ENCODE peak calls at places on chromosomes 13 and 19, in six cellular contexts. F, H, Y, L, P and U are unnamed samples.

GRCh38 chr13:110555601-110556223 is 5.8 kb downstream of the RAB20 start:
- DNase-seq in F (no peak), H (no peak), Y (no peak), L (no peak), P (no peak), U (no peak)

GRCh38 chr13:111893607-111894443 is 173.1 kb upstream of the SOX1 start:
- DNase-seq in F (no peak), H (no peak), Y (no peak), L (no peak), P (peak; percentile 61), U (no peak)

GRCh38 chr19:33641956-33642498 is 20.3 kb downstream of the CHST8 start:
- DNase-seq in F (no peak), H (no peak), Y (no peak), L (no peak), P (no peak), U (no peak)

GRCh38 chr19:49019242-49019932 is 2.5 kb upstream of the LHB start:
- DNase-seq in F (peak; percentile 83), H (peak; percentile 23), Y (no peak), L (peak; percentile 62), P (peak; percentile 51), U (peak; percentile 61)

GRCh38 chr13:24734951-24735350 is 29.0 kb upstream of the RNF17 start:
- DNase-seq in F (no peak), H (no peak), Y (no peak), L (no peak), P (no peak), U (no peak)

GRCh38 chr19:39342647-39343305 is 555 bp downstream of the SAMD4B start:
- DNase-seq in F (no peak), H (peak; percentile 14), Y (no peak), L (no peak), P (no peak), U (no peak)

GRCh38 chr13:19581675-19582074 is 20.3 kb upstream of the TPTE2 start:
- DNase-seq in F (no peak), H (no peak), Y (no peak), L (no peak), P (no peak), U (no peak)

GRCh38 chr19:13998426-13998825 is 7.7 kb downstream of the RFX1 start:
- DNase-seq in F (no peak), H (no peak), Y (no peak), L (no peak), P (no peak), U (no peak)

GRCh38 chr13:95644611-95645052 is at the start of gene DZIP1:
- DNase-seq in F (peak; percentile 80), H (peak; percentile 81), Y (peak; percentile 34), L (peak; percentile 83), P (peak; percentile 61), U (no peak)

GRCh38 chr13:114089751-114090400 is 42.5 kb downstream of the RASA3 start:
- DNase-seq in F (no peak), H (no peak), Y (no peak), L (no peak), P (no peak), U (no peak)

GRCh38 chr13:27082325-27082724 is 89.3 kb downstream of the USP12 start:
- DNase-seq in F (no peak), H (peak; percentile 38), Y (no peak), L (no peak), P (no peak), U (no peak)

GRCh38 chr19:43880483-43880882 is 53.4 kb downstream of the ZNF283 start:
- DNase-seq in F (no peak), H (no peak), Y (no peak), L (no peak), P (no peak), U (no peak)

GRCh38 chr13:23673354-23673753 is 103.1 kb downstream of the TNFRSF19 start:
- DNase-seq in F (peak; percentile 13), H (peak; percentile 100), Y (no peak), L (peak; percentile 85), P (no peak), U (no peak)

GRCh38 chr19:31530781-31531180 is 181.5 kb upstream of the TSHZ3 start:
- DNase-seq in F (no peak), H (no peak), Y (no peak), L (no peak), P (no peak), U (no peak)

GRCh38 chr13:97015661-97016350 is 21.5 kb upstream of the OXGR1 start:
- DNase-seq in F (no peak), H (peak; percentile 54), Y (no peak), L (peak; percentile 65), P (no peak), U (no peak)

GRCh38 chr19:45468159-45468651 is 409 bp downstream of the FOSB start:
- DNase-seq in F (peak; percentile 47), H (no peak), Y (no peak), L (no peak), P (peak; percentile 33), U (no peak)

GRCh38 chr13:43390101-43390500 is 366.7 kb downstream of the DNAJC15 start:
- DNase-seq in F (no peak), H (peak; percentile 35), Y (no peak), L (no peak), P (no peak), U (no peak)

GRCh38 chr13:44230736-44231135 is 142.9 kb upstream of the SERP2 start:
- DNase-seq in F (no peak), H (no peak), Y (no peak), L (no peak), P (no peak), U (no peak)

GRCh38 chr19:39997595-39998216 is 846 bp downstream of the ZNF546 start:
- DNase-seq in F (no peak), H (peak; percentile 50), Y (no peak), L (peak; percentile 24), P (no peak), U (no peak)

GRCh38 chr19:55389386-55390317 is 3.9 kb downstream of the RPL28 start:
- DNase-seq in F (no peak), H (no peak), Y (no peak), L (no peak), P (no peak), U (no peak)

GRCh38 chr13:109779074-109779473 is 7.3 kb downstream of the IRS2 start:
- DNase-seq in F (no peak), H (no peak), Y (no peak), L (no peak), P (peak; percentile 65), U (no peak)

GRCh38 chr13:73045036-73045435 is 13.8 kb upstream of the KLF5 start:
- DNase-seq in F (no peak), H (no peak), Y (no peak), L (no peak), P (no peak), U (no peak)

GRCh38 chr13:109785892-109786450 is 412 bp downstream of the IRS2 start:
- DNase-seq in F (no peak), H (no peak), Y (no peak), L (no peak), P (no peak), U (no peak)

GRCh38 chr13:20489185-20489820 is 36.4 kb downstream of the CRYL1 start:
- DNase-seq in F (no peak), H (no peak), Y (no peak), L (no peak), P (peak; percentile 70), U (no peak)

GRCh38 chr19:38213911-38214625 is 10.0 kb downstream of the DPF1 start:
- DNase-seq in F (peak; percentile 34), H (peak; percentile 64), Y (peak; percentile 7), L (peak; percentile 86), P (no peak), U (no peak)

GRCh38 chr13:30504081-30504480 is 38.3 kb upstream of the HMGB1 start:
- DNase-seq in F (no peak), H (peak; percentile 88), Y (no peak), L (peak; percentile 32), P (no peak), U (no peak)